ENCODE peak calls at places on chromosomes 2 and 18, in four cellular contexts. V is CD8-positive, alpha-beta T cell; T is H9; I is neural progenitor cell. L is an unnamed sample.

GRCh38 chr2:168243061-168243460 is 4.3 kb downstream of the STK39 start:
- DNase-seq in T (no peak), I (no peak), V (no peak), L (no peak)

GRCh38 chr2:231250146-231250545 is 51.7 kb downstream of the ARMC9 start:
- DNase-seq in V (no peak), I (no peak), T (no peak), L (no peak)

GRCh38 chr2:20637147-20637546 is 13.8 kb downstream of the HS1BP3 start:
- DNase-seq in T (no peak), I (no peak), V (no peak), L (no peak)

GRCh38 chr2:101679037-101679726 is 18.3 kb upstream of the MAP4K4 start:
- DNase-seq in I (no peak), V (no peak), T (no peak), L (no peak)

GRCh38 chr18:75219684-75220083 is 9.1 kb downstream of the TSHZ1 start:
- DNase-seq in I (no peak), T (no peak), V (no peak), L (no peak)

GRCh38 chr2:128293870-128294455 is 24.7 kb downstream of the HS6ST1 start:
- DNase-seq in I (no peak), T (no peak), V (no peak), L (no peak)

GRCh38 chr18:1884623-1885022 is 686.7 kb downstream of the METTL4 start:
- DNase-seq in V (no peak), I (no peak), T (no peak), L (no peak)

GRCh38 chr2:28991462-28991861 is 10.4 kb downstream of the TOGARAM2 start:
- DNase-seq in T (no peak), I (no peak), V (no peak), L (no peak)

GRCh38 chr2:178205853-178206516 is 11.7 kb downstream of the OSBPL6 start:
- DNase-seq in V (no peak), T (no peak), I (no peak), L (no peak)

GRCh38 chr18:21452381-21452780 is 148.1 kb downstream of the ESCO1 start:
- DNase-seq in V (no peak), I (no peak), T (no peak), L (no peak)

GRCh38 chr2:37675006-37675405 is 3.6 kb upstream of the CDC42EP3 start:
- DNase-seq in T (no peak), V (no peak), I (no peak), L (no peak)

GRCh38 chr2:178320011-178320410 is 125.7 kb downstream of the OSBPL6 start:
- DNase-seq in T (no peak), I (no peak), V (no peak), L (no peak)

GRCh38 chr2:102268529-102269524 is 42.5 kb upstream of the IL1RL1 start:
- DNase-seq in I (no peak), V (no peak), T (no peak), L (no peak)

GRCh38 chr2:226184940-226185575 is 614.6 kb downstream of the IRS1 start:
- DNase-seq in I (no peak), V (no peak), T (no peak), L (no peak)

GRCh38 chr2:216583157-216583556 is 50.1 kb upstream of the IGFBP2 start:
- DNase-seq in I (no peak), V (no peak), T (no peak), L (no peak)

GRCh38 chr2:88857274-88857741 is 165.8 kb downstream of the RPIA start:
- DNase-seq in T (no peak), V (no peak), I (no peak), L (no peak)

GRCh38 chr2:10288606-10289005 is 14.1 kb upstream of the HPCAL1 start:
- DNase-seq in T (no peak), V (no peak), I (no peak), L (no peak)

GRCh38 chr2:227623225-227623624 is 5.9 kb downstream of the SCYGR4 start:
- DNase-seq in V (no peak), I (no peak), T (no peak), L (no peak)

GRCh38 chr2:97704989-97705388 is 8.4 kb upstream of the ZAP70 start:
- DNase-seq in T (peak), I (no peak), V (no peak), L (no peak)

GRCh38 chr2:239881561-239882320 is 143.4 kb downstream of the NDUFA10 start:
- DNase-seq in V (no peak), I (no peak), T (peak), L (no peak)

GRCh38 chr2:143473206-143473605 is 344.0 kb downstream of the ARHGAP15 start:
- DNase-seq in V (no peak), T (no peak), I (no peak), L (no peak)

DNA sequence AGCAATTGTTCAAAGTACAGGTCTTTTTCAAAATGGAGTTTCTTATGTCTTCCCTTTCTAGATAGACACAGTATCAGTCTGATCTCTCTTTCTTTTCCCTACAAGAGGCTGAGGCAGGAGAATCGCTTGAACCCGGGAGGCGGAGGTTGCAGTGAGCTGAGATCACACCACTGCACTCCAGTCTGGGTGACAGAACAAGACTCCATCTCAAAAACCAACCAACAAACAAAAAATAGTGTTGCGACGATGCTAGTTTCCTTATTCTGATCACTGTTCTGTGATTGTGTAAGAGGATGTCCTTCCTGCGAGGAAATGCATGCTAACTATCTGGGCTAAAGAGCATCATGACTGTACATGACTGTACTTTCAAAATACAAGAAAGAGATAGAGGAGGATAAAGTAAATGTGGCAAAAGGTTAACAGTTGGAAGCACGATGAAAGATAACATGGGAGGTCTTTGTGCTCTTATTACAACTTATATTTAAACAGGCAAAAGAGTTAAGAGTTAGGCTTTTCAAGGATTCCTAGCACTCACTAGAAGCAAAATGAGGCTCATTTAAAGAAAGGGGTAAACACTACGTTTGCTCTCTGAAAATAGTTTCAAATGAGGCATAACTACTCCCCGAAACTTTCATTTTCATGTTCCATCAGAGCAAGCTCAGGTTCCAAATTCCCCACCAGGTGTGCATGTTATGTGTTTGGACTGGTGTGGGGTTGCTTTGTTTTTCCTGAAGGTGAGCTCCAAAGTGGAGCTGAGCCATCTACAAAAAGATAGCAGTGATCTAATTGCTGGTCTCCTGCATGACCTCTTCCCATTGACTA is 23.8 kb downstream of the SOWAHC start:
- DNase-seq in I (no peak), V (no peak), T (no peak), L (no peak)
- H3K27ac ChIP-seq in I (no peak), V (no peak), T (no peak), L (no peak)

GRCh38 chr2:215015421-215015820 is 123.0 kb downstream of the ABCA12 start:
- DNase-seq in I (no peak), T (no peak), V (no peak), L (no peak)

GRCh38 chr2:215019521-215020145 is 118.8 kb downstream of the ABCA12 start:
- DNase-seq in I (no peak), T (no peak), V (no peak), L (no peak)

GRCh38 chr2:215019085-215019484 is 119.3 kb downstream of the ABCA12 start:
- DNase-seq in V (no peak), T (no peak), I (no peak), L (no peak)

GRCh38 chr2:215022418-215022817 is 116.0 kb downstream of the ABCA12 start:
- DNase-seq in T (no peak), V (no peak), I (no peak), L (no peak)

GRCh38 chr2:215020283-215020682 is 118.1 kb downstream of the ABCA12 start:
- DNase-seq in V (no peak), I (no peak), T (no peak), L (no peak)
- H3K27ac ChIP-seq in V (no peak), I (no peak), T (no peak), L (no peak)

GRCh38 chr18:77074431-77074830 is 58.2 kb downstream of the MBP start:
- DNase-seq in T (peak), V (no peak), I (no peak), L (no peak)
- H3K27ac ChIP-seq in T (no peak), V (peak), I (no peak), L (no peak)

GRCh38 chr18:13511961-13512572 is 214.3 kb downstream of the FAM210A start:
- DNase-seq in T (no peak), I (no peak), V (no peak), L (no peak)
- H3K27ac ChIP-seq in T (no peak), I (no peak), V (no peak), L (no peak)

DNA sequence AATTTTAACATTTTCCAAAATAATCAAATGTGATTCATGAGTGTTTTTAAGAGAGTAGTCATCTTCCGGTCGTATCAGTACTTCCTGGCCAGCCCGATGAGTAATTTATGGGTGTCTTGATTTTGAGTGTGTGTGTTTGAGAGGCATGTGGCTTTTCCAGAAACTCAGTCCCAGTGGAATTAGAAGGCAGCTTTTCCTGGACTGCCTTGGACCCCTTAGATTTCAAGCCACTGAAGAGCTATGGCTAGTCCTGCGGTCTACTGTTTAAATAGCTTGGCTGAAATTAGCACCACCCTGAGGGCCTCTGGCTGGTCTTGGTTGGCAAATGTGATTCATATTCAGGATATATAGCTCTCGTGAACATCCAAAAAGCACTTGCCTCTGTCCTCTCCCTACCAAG is 59.4 kb downstream of the HK2 start:
- DNase-seq in I (no peak), V (no peak), T (no peak), L (no peak)
- H3K27ac ChIP-seq in I (no peak), V (no peak), T (no peak), L (no peak)

GRCh38 chr2:140621963-140622362 is 1508.9 kb downstream of the LRP1B start:
- DNase-seq in T (no peak), V (no peak), I (no peak), L (no peak)
- H3K27ac ChIP-seq in T (no peak), V (no peak), I (no peak), L (no peak)

GRCh38 chr18:9876867-9877654 is 8.7 kb upstream of the TXNDC2 start:
- DNase-seq in V (no peak), I (peak), T (no peak), L (no peak)
- H3K27ac ChIP-seq in V (no peak), I (no peak), T (no peak), L (no peak)

GRCh38 chr18:80148316-80149199 is 39.5 kb downstream of the ADNP2 start:
- DNase-seq in I (no peak), T (no peak), V (no peak), L (no peak)
- H3K27ac ChIP-seq in I (no peak), T (no peak), V (no peak), L (peak)

L was measured in caudate nucleus.